ENCODE peak calls at places on chromosomes 1 and 21, in eight cellular contexts. Z, Y, K, F, D, Q, S and M are unnamed samples.

GRCh38 chr1:164912290-164912689 is 353.3 kb downstream of the PBX1 start:
- DNase-seq in Q (no peak), F (no peak), Z (no peak), K (no peak), S (no peak), D (no peak), Y (no peak), M (no peak)

GRCh38 chr1:28170036-28170596 is 6.4 kb downstream of the PTAFR start:
- DNase-seq in Z (no peak), D (no peak), Y (no peak), S (no peak), Q (no peak), K (no peak), F (no peak), M (no peak)

GRCh38 chr1:112727716-112728115 is 12.6 kb upstream of the PPM1J start:
- DNase-seq in Y (no peak), K (no peak), F (no peak), D (no peak), S (no peak), Z (no peak), Q (no peak), M (no peak)

GRCh38 chr21:25733859-25734653 is 648 bp downstream of the ATP5PF start:
- DNase-seq in K (no peak), Q (no peak), D (no peak), S (peak; percentile 38), Y (peak; percentile 21), Z (no peak), F (peak; percentile 8), M (no peak)

GRCh38 chr1:238457610-238458009 is 566.9 kb upstream of the ZP4 start:
- DNase-seq in Z (no peak), D (no peak), S (no peak), Y (no peak), Q (no peak), F (no peak), K (no peak), M (no peak)

GRCh38 chr1:66628951-66629350 is 95.0 kb downstream of the SGIP1 start:
- DNase-seq in D (no peak), S (no peak), Q (no peak), Y (no peak), K (no peak), Z (no peak), F (no peak), M (no peak)

GRCh38 chr1:201655243-201655642 is 116.3 kb downstream of the NAV1 start:
- DNase-seq in F (no peak), K (no peak), Z (no peak), Y (no peak), Q (no peak), S (no peak), D (no peak), M (no peak)

GRCh38 chr21:45948576-45949141 is 32.9 kb upstream of the COL6A1 start:
- DNase-seq in F (no peak), Y (no peak), D (no peak), Q (no peak), Z (no peak), S (no peak), K (no peak), M (no peak)

GRCh38 chr1:104531990-104532389 is 782.3 kb downstream of the AMY1C start:
- DNase-seq in F (no peak), S (no peak), D (no peak), K (no peak), Z (no peak), Q (no peak), Y (no peak), M (no peak)

GRCh38 chr1:247962911-247963588 is 2.0 kb upstream of the OR2AK2 start:
- DNase-seq in Q (no peak), K (no peak), Z (no peak), F (no peak), S (no peak), Y (no peak), D (no peak), M (no peak)

GRCh38 chr1:224703702-224704408 is 87.7 kb downstream of the CNIH3 start:
- DNase-seq in S (no peak), F (no peak), D (no peak), Z (no peak), Q (no peak), K (no peak), Y (no peak), M (no peak)

GRCh38 chr1:119782541-119783338 is 14.0 kb upstream of the HMGCS2 start:
- DNase-seq in S (no peak), Q (peak; percentile 50), K (no peak), D (no peak), F (no peak), Z (no peak), Y (no peak), M (no peak)

GRCh38 chr1:178220094-178220493 is 126.2 kb downstream of the RASAL2 start:
- DNase-seq in D (no peak), Z (no peak), F (no peak), Y (no peak), Q (peak; percentile 65), K (no peak), S (no peak), M (no peak)

GRCh38 chr1:103953386-103953785 is 203.7 kb downstream of the AMY1C start:
- DNase-seq in Q (peak; percentile 2), Y (no peak), K (no peak), S (no peak), D (no peak), Z (no peak), F (no peak), M (no peak)

GRCh38 chr1:43912607-43913006 is 21.0 kb upstream of the ARTN start:
- DNase-seq in K (no peak), Q (peak; percentile 83), S (no peak), D (no peak), Z (no peak), Y (no peak), F (no peak), M (no peak)

GRCh38 chr1:81252471-81253160 is 548.1 kb upstream of the ADGRL2 start:
- DNase-seq in Y (no peak), D (no peak), S (no peak), F (no peak), K (no peak), Z (no peak), Q (no peak), M (no peak)

GRCh38 chr1:3548156-3548893 is 63.0 kb downstream of the MEGF6 start:
- DNase-seq in S (no peak), Z (no peak), K (no peak), F (no peak), Y (no peak), D (no peak), Q (no peak), M (no peak)

GRCh38 chr1:117930484-117930883 is 945 bp downstream of the WDR3 start:
- DNase-seq in K (no peak), Z (no peak), S (no peak), D (no peak), Y (no peak), F (no peak), Q (no peak), M (no peak)

GRCh38 chr1:186442651-186443114 is 18.2 kb downstream of the PDC start:
- DNase-seq in S (peak; percentile 40), Q (no peak), Z (no peak), K (no peak), D (no peak), Y (peak; percentile 57), F (no peak), M (no peak)

GRCh38 chr1:38113080-38113743 is 66.6 kb upstream of the POU3F1 start:
- DNase-seq in Z (no peak), Y (no peak), S (no peak), Q (no peak), K (no peak), D (no peak), F (no peak), M (no peak)

GRCh38 chr1:219755234-219755633 is 142.3 kb upstream of the ZC3H11B start:
- DNase-seq in Q (no peak), F (no peak), K (no peak), Z (no peak), Y (no peak), S (no peak), D (no peak), M (no peak)

GRCh38 chr1:10510520-10511493 is 36.1 kb downstream of the PEX14 start:
- DNase-seq in F (peak; percentile 72), Y (peak; percentile 49), K (no peak), Z (no peak), S (no peak), D (no peak), Q (peak; percentile 87), M (peak; percentile 68)

GRCh38 chr1:161082483-161082882 is 6.9 kb downstream of the NECTIN4 start:
- DNase-seq in K (no peak), F (no peak), Z (no peak), Y (no peak), Q (no peak), D (no peak), S (no peak), M (no peak)

GRCh38 chr1:53625766-53626520 is 113.0 kb downstream of the GLIS1 start:
- DNase-seq in S (no peak), Q (no peak), K (no peak), F (no peak), Z (no peak), Y (no peak), D (peak; percentile 85), M (no peak)

GRCh38 chr1:11384170-11384554 is 94.8 kb upstream of the DISP3 start:
- DNase-seq in Q (peak; percentile 65), D (no peak), K (no peak), S (peak; percentile 11), Z (no peak), Y (no peak), F (no peak), M (no peak)

GRCh38 chr1:66296901-66297300 is 237.1 kb upstream of the SGIP1 start:
- DNase-seq in F (no peak), K (no peak), Y (no peak), D (no peak), S (no peak), Q (no peak), Z (no peak), M (no peak)

GRCh38 chr1:93450331-93450730 is 2.4 kb downstream of the FNBP1L start:
- DNase-seq in Z (no peak), Q (no peak), Y (peak; percentile 19), S (no peak), F (no peak), K (no peak), D (no peak), M (no peak)